ENCODE peak calls at places on chromosomes 16 and 17, in five cellular contexts. O is breast epithelium; B is CD4-positive, CD25-positive, alpha-beta regulatory T cell; Q is HL-60; T is posterior cingulate gyrus. J is an unnamed sample.

GRCh38 chr16:57815987-57816745 is 13.9 kb upstream of the KIFC3 start:
- DNase-seq in O (peak; percentile 91), Q (peak; percentile 56), B (no peak), T (peak; percentile 44), J (peak; percentile 95)

GRCh38 chr17:80265205-80266068 is 4.8 kb downstream of the RNF213 start:
- DNase-seq in Q (no peak), T (no peak), B (peak; percentile 91), O (no peak), J (no peak)

GRCh38 chr17:49576121-49576905 is 642 bp downstream of the NXPH3 start:
- DNase-seq in Q (no peak), B (no peak), T (peak; percentile 26), O (no peak), J (no peak)

GRCh38 chr17:48630925-48631692 is 5.0 kb upstream of the HOXB9 start:
- DNase-seq in B (no peak), Q (no peak), T (no peak), O (no peak), J (no peak)

GRCh38 chr17:31202968-31203367 is 94.1 kb downstream of the OMG start:
- DNase-seq in Q (no peak), O (no peak), T (no peak), B (no peak), J (no peak)

GRCh38 chr16:22008215-22009142 is 568 bp downstream of the MOSMO start:
- DNase-seq in T (peak; percentile 29), O (no peak), B (peak; percentile 43), Q (no peak), J (peak; percentile 89)

GRCh38 chr17:9768381-9768934 is 22.9 kb downstream of the DHRS7C start:
- DNase-seq in O (no peak), B (peak; percentile 28), Q (no peak), T (no peak), J (no peak)

GRCh38 chr17:17809527-17810373 is 27.0 kb downstream of the SREBF1 start:
- DNase-seq in O (peak; percentile 76), Q (no peak), B (no peak), T (no peak), J (no peak)

GRCh38 chr17:81453712-81454111 is 58.5 kb downstream of the BAHCC1 start:
- DNase-seq in O (no peak), T (no peak), Q (peak; percentile 61), B (peak; percentile 63), J (no peak)

GRCh38 chr16:85265161-85265784 is 153.0 kb upstream of the CIBAR2 start:
- DNase-seq in T (no peak), B (no peak), O (no peak), Q (no peak), J (no peak)

GRCh38 chr17:61285483-61286320 is 113.9 kb upstream of the TBX2 start:
- DNase-seq in Q (no peak), B (no peak), T (no peak), O (no peak), J (no peak)

GRCh38 chr17:79519601-79520000 is 91.2 kb downstream of the RBFOX3 start:
- DNase-seq in B (no peak), O (no peak), T (no peak), Q (no peak), J (no peak)

GRCh38 chr16:10180771-10181163 is 1.5 kb downstream of the GRIN2A start:
- DNase-seq in Q (no peak), B (peak; percentile 14), O (no peak), T (peak; percentile 63), J (no peak)

GRCh38 chr17:67058036-67058435 is 13.7 kb downstream of the CACNG1 start:
- DNase-seq in B (no peak), T (no peak), O (no peak), Q (no peak), J (no peak)

J was measured in lower leg skin.